ENCODE peak calls at places on chromosomes 1 and 21, in six cellular contexts. H is RWPE1, R is HL-60, A is GM13976, G is nephron progenitor cell, N is progenitor cell of endocrine pancreas. F is an unnamed sample.

GRCh38 chr1:41957568-41957967 is 38.8 kb upstream of the HIVEP3 start:
- DNase-seq in H (peak), R (no peak), A (no peak), G (no peak), N (no peak), F (no peak)

GRCh38 chr1:80083892-80084291 is 1077.4 kb upstream of the ADGRL4 start:
- DNase-seq in H (no peak), R (no peak), A (no peak), G (no peak), N (no peak), F (no peak)

GRCh38 chr1:155219592-155220031 is 11.1 kb downstream of the MTX1 start:
- DNase-seq in H (no peak), R (peak), A (no peak), G (no peak), N (no peak), F (no peak)

GRCh38 chr21:46083271-46084040 is 14.5 kb upstream of the COL6A2 start:
- DNase-seq in H (no peak), R (no peak), A (no peak), G (no peak), N (no peak), F (no peak)

GRCh38 chr1:202125611-202126010 is 2.9 kb downstream of the GPR37L1 start:
- DNase-seq in H (no peak), R (no peak), A (no peak), G (no peak), N (no peak), F (no peak)

GRCh38 chr1:38730511-38731397 is 128.8 kb downstream of the RRAGC start:
- DNase-seq in H (peak), R (no peak), A (no peak), G (no peak), N (no peak), F (no peak)

GRCh38 chr1:91700332-91700731 is 185.6 kb downstream of the TGFBR3 start:
- DNase-seq in H (no peak), R (no peak), A (no peak), G (no peak), N (no peak), F (no peak)

GRCh38 chr1:48728599-48728998 is 48.1 kb downstream of the BEND5 start:
- DNase-seq in H (no peak), R (no peak), A (no peak), G (no peak), N (no peak), F (no peak)

GRCh38 chr1:28792644-28793121 is 19.3 kb upstream of the OPRD1 start:
- DNase-seq in H (no peak), R (no peak), A (no peak), G (no peak), N (no peak), F (no peak)

GRCh38 chr21:39098696-39099111 is 84.5 kb downstream of the PSMG1 start:
- DNase-seq in H (no peak), R (no peak), A (no peak), G (no peak), N (no peak), F (no peak)

GRCh38 chr1:117664314-117664713 is 58.5 kb downstream of the TENT5C start:
- DNase-seq in H (no peak), R (no peak), A (peak), G (no peak), N (no peak), F (no peak)

GRCh38 chr1:245592083-245592460 is 437.3 kb downstream of the KIF26B start:
- DNase-seq in H (no peak), R (no peak), A (no peak), G (no peak), N (no peak), F (no peak)

GRCh38 chr1:26288311-26288941 is 8.5 kb downstream of the SH3BGRL3 start:
- DNase-seq in H (no peak), R (peak), A (peak), G (no peak), N (no peak), F (no peak)

GRCh38 chr1:166875734-166876539 is at the start of gene TADA1:
- DNase-seq in H (peak), R (peak), A (peak), G (peak), N (peak), F (peak)
- TF ChIP-seq CTCF in H (no peak), R (no peak), A (peak), G (no peak), N (no peak), F (no peak)

DNA sequence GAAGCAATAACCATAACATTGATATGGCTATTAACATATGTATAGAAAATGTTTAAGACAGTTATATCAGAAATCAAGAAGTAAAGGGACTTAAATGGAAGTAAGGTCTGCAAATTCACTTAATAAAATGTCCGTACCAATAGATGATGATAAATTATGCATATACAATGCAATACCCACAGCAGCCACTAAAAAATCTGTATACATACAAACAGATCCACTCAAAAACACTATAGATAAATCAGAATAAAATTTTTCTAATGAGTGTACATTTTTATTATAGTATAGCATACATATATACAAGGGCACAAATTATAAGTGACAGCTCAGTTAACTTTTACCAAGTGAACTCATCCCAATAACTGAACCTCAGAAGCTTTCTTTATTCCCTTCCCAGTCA is 6.0 kb downstream of the LORICRIN start:
- DNase-seq in H (no peak), R (no peak), A (no peak), G (no peak), N (no peak), F (no peak)
- TF ChIP-seq CTCF in H (no peak), R (no peak), A (no peak), G (no peak), N (peak), F (no peak)

GRCh38 chr1:228110536-228110935 is 1.4 kb upstream of the MRPL55 start:
- DNase-seq in H (no peak), R (no peak), A (no peak), G (no peak), N (no peak), F (no peak)

GRCh38 chr1:228109962-228110488 is 926 bp upstream of the MRPL55 start:
- DNase-seq in H (no peak), R (no peak), A (peak), G (no peak), N (no peak), F (no peak)

GRCh38 chr1:228108742-228109072 is 392 bp downstream of the MRPL55 start:
- DNase-seq in H (no peak), R (no peak), A (no peak), G (no peak), N (no peak), F (no peak)

GRCh38 chr1:228108055-228108690 is 926 bp downstream of the MRPL55 start:
- DNase-seq in H (no peak), R (no peak), A (no peak), G (no peak), N (no peak), F (no peak)

GRCh38 chr1:228109073-228109961 is at the start of gene MRPL55:
- DNase-seq in H (peak), R (peak), A (peak), G (peak), N (peak), F (peak)
- TF ChIP-seq CTCF in H (no peak), R (no peak), A (no peak), G (no peak), N (peak), F (no peak)

GRCh38 chr21:36583591-36583990 is 103.7 kb upstream of the CLDN14 start:
- DNase-seq in H (no peak), R (no peak), A (no peak), G (no peak), N (no peak), F (no peak)

GRCh38 chr21:36579898-36580297 is 100.0 kb upstream of the CLDN14 start:
- DNase-seq in H (no peak), R (no peak), A (no peak), G (no peak), N (no peak), F (no peak)

GRCh38 chr21:36589352-36589971 is 109.5 kb upstream of the SIM2 start:
- DNase-seq in H (peak), R (peak), A (peak), G (no peak), N (no peak), F (peak)

GRCh38 chr21:36587388-36587787 is 107.5 kb upstream of the CLDN14 start:
- DNase-seq in H (peak), R (no peak), A (no peak), G (no peak), N (no peak), F (no peak)

GRCh38 chr21:36584980-36585940 is 105.3 kb upstream of the CLDN14 start:
- DNase-seq in H (no peak), R (no peak), A (no peak), G (no peak), N (no peak), F (no peak)
- TF ChIP-seq CTCF in H (no peak), R (no peak), A (no peak), G (no peak), N (peak), F (no peak)

DNA sequence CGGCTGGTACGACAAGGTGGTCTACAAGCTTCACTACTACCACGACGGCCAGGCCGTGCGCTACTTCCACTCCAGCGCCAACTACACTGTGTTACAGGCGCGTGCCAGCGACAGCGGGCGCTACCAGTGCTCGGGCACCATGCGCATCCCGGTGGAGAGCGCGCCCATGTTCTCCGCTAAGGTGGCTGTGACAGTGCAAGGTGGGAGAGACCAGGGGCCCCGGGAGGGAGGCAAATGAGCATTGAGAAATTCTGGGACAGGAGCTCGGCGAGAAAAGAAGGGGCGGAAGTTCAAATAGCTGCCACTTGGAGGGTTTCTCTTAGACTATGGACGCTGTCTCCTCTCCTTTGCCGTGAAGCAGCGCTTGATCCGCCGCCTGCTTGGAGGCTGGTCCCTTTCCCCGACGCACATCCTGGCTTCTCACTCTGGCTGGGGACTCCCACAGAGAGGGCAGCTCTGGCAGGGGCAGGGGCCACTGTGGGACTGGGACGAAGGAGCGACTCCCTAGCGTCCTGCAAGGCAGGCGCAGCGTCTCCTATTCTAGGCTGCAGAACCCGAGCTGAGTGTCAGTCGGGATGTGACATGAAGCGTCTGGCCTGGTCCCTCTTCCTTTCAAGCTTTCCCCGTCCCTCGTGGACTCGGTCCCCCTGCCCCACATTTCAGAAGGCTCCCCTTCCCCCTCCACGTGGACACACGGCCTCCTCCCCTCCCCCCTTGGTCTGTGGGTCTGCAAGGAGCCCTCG is 4.7 kb downstream of the FCRLB start:
- DNase-seq in H (peak), R (peak), A (no peak), G (peak), N (peak), F (peak)
- TF ChIP-seq CTCF in H (peak), R (no peak), A (no peak), G (peak), N (peak), F (peak)

GRCh38 chr1:165679282-165680036 is 18.9 kb downstream of the ALDH9A1 start:
- DNase-seq in H (no peak), R (no peak), A (no peak), G (no peak), N (no peak), F (no peak)
- TF ChIP-seq CTCF in H (no peak), R (no peak), A (no peak), G (no peak), N (no peak), F (no peak)

F was measured in Calu3.